ENCODE peak calls at places on chromosome 19, in nine cellular contexts. One of them, this sample, is unnamed.

GRCh38 chr19:10353793-10354391 is 14.5 kb upstream of the ICAM3 start:
- DNase-seq in NT2/D1: peak; percentile 89
- DNase-seq in left ventricle myocardium inferior: peak; percentile 80
- DNase-seq in thoracic aorta: no peak
- DNase-seq in IMR-90: peak; percentile 17
- DNase-seq in trophoblast cell: no peak
- DNase-seq in stomach: no peak
- DNase-seq in neuronal stem cell: peak; percentile 92
- DNase-seq in mesenchymal stem cell: peak; percentile 42
- DNase-seq in this sample: peak; percentile 67

GRCh38 chr19:14561832-14562351 is 10.0 kb downstream of the NDUFB7 start:
- DNase-seq in NT2/D1: no peak
- DNase-seq in left ventricle myocardium inferior: peak; percentile 57
- DNase-seq in thoracic aorta: no peak
- DNase-seq in IMR-90: peak; percentile 19
- DNase-seq in trophoblast cell: peak; percentile 76
- DNase-seq in stomach: peak; percentile 61
- DNase-seq in neuronal stem cell: no peak
- DNase-seq in mesenchymal stem cell: peak; percentile 25
- DNase-seq in this sample: peak; percentile 71

GRCh38 chr19:29533578-29534544 is 8.1 kb downstream of the VSTM2B start:
- DNase-seq in NT2/D1: no peak
- DNase-seq in left ventricle myocardium inferior: no peak
- DNase-seq in thoracic aorta: no peak
- DNase-seq in IMR-90: no peak
- DNase-seq in trophoblast cell: no peak
- DNase-seq in stomach: peak; percentile 8
- DNase-seq in neuronal stem cell: no peak
- DNase-seq in mesenchymal stem cell: no peak
- DNase-seq in this sample: no peak

GRCh38 chr19:18408053-18408476 is 10.6 kb upstream of the LRRC25 start:
- DNase-seq in NT2/D1: no peak
- DNase-seq in left ventricle myocardium inferior: no peak
- DNase-seq in thoracic aorta: no peak
- DNase-seq in IMR-90: no peak
- DNase-seq in trophoblast cell: peak; percentile 23
- DNase-seq in stomach: peak; percentile 74
- DNase-seq in neuronal stem cell: no peak
- DNase-seq in mesenchymal stem cell: no peak
- DNase-seq in this sample: no peak

GRCh38 chr19:44645407-44646048 is 1.8 kb downstream of the PVR start:
- DNase-seq in NT2/D1: no peak
- DNase-seq in left ventricle myocardium inferior: no peak
- DNase-seq in thoracic aorta: no peak
- DNase-seq in IMR-90: no peak
- DNase-seq in trophoblast cell: no peak
- DNase-seq in stomach: no peak
- DNase-seq in neuronal stem cell: no peak
- DNase-seq in mesenchymal stem cell: peak; percentile 18
- DNase-seq in this sample: no peak

GRCh38 chr19:35789978-35790944 is 14.9 kb downstream of the ARHGAP33 start:
- DNase-seq in NT2/D1: no peak
- DNase-seq in left ventricle myocardium inferior: no peak
- DNase-seq in thoracic aorta: no peak
- DNase-seq in IMR-90: no peak
- DNase-seq in trophoblast cell: no peak
- DNase-seq in stomach: no peak
- DNase-seq in neuronal stem cell: no peak
- DNase-seq in mesenchymal stem cell: no peak
- DNase-seq in this sample: no peak

GRCh38 chr19:43731854-43732253 is 16.0 kb downstream of the IRGC start:
- DNase-seq in NT2/D1: no peak
- DNase-seq in left ventricle myocardium inferior: no peak
- DNase-seq in thoracic aorta: no peak
- DNase-seq in IMR-90: peak; percentile 11
- DNase-seq in trophoblast cell: no peak
- DNase-seq in stomach: no peak
- DNase-seq in neuronal stem cell: no peak
- DNase-seq in mesenchymal stem cell: no peak
- DNase-seq in this sample: no peak

GRCh38 chr19:43809762-43810696 is 7.8 kb upstream of the LYPD5 start:
- DNase-seq in NT2/D1: no peak
- DNase-seq in left ventricle myocardium inferior: no peak
- DNase-seq in thoracic aorta: no peak
- DNase-seq in IMR-90: peak; percentile 74
- DNase-seq in trophoblast cell: peak; percentile 22
- DNase-seq in stomach: no peak
- DNase-seq in neuronal stem cell: no peak
- DNase-seq in mesenchymal stem cell: peak; percentile 66
- DNase-seq in this sample: no peak

GRCh38 chr19:18385675-18386542 is at the start of gene GDF15:
- DNase-seq in NT2/D1: peak; percentile 38
- DNase-seq in left ventricle myocardium inferior: peak; percentile 61
- DNase-seq in thoracic aorta: no peak
- DNase-seq in IMR-90: peak; percentile 87
- DNase-seq in trophoblast cell: peak; percentile 87
- DNase-seq in stomach: peak; percentile 96
- DNase-seq in neuronal stem cell: no peak
- DNase-seq in mesenchymal stem cell: peak; percentile 91
- DNase-seq in this sample: no peak

GRCh38 chr19:10505583-10506229 is 2.5 kb upstream of the KEAP1 start:
- DNase-seq in NT2/D1: peak; percentile 78
- DNase-seq in left ventricle myocardium inferior: peak; percentile 71
- DNase-seq in thoracic aorta: peak; percentile 25
- DNase-seq in IMR-90: peak; percentile 50
- DNase-seq in trophoblast cell: peak; percentile 62
- DNase-seq in stomach: peak; percentile 85
- DNase-seq in neuronal stem cell: peak; percentile 65
- DNase-seq in mesenchymal stem cell: peak; percentile 70
- DNase-seq in this sample: no peak

GRCh38 chr19:7595466-7596133 is at the start of gene CAMSAP3:
- DNase-seq in NT2/D1: peak; percentile 20
- DNase-seq in left ventricle myocardium inferior: no peak
- DNase-seq in thoracic aorta: no peak
- DNase-seq in IMR-90: no peak
- DNase-seq in trophoblast cell: peak; percentile 39
- DNase-seq in stomach: peak; percentile 66
- DNase-seq in neuronal stem cell: peak; percentile 82
- DNase-seq in mesenchymal stem cell: no peak
- DNase-seq in this sample: peak; percentile 48

GRCh38 chr19:45781282-45782161 is 768 bp downstream of the DMPK start:
- DNase-seq in NT2/D1: no peak
- DNase-seq in left ventricle myocardium inferior: no peak
- DNase-seq in thoracic aorta: no peak
- DNase-seq in IMR-90: no peak
- DNase-seq in trophoblast cell: no peak
- DNase-seq in stomach: peak; percentile 72
- DNase-seq in neuronal stem cell: no peak
- DNase-seq in mesenchymal stem cell: no peak
- DNase-seq in this sample: no peak

GRCh38 chr19:19418548-19419260 is 13.2 kb downstream of the GATAD2A start:
- DNase-seq in NT2/D1: no peak
- DNase-seq in left ventricle myocardium inferior: no peak
- DNase-seq in thoracic aorta: no peak
- DNase-seq in IMR-90: no peak
- DNase-seq in trophoblast cell: no peak
- DNase-seq in stomach: no peak
- DNase-seq in neuronal stem cell: no peak
- DNase-seq in mesenchymal stem cell: no peak
- DNase-seq in this sample: no peak

GRCh38 chr19:8304841-8305621 is 3.1 kb downstream of the CD320 start:
- DNase-seq in NT2/D1: no peak
- DNase-seq in left ventricle myocardium inferior: no peak
- DNase-seq in thoracic aorta: no peak
- DNase-seq in IMR-90: no peak
- DNase-seq in trophoblast cell: peak; percentile 63
- DNase-seq in stomach: peak; percentile 26
- DNase-seq in neuronal stem cell: peak; percentile 21
- DNase-seq in mesenchymal stem cell: no peak
- DNase-seq in this sample: peak; percentile 60

GRCh38 chr19:45166723-45167252 is 6.0 kb upstream of the NKPD1 start:
- DNase-seq in NT2/D1: no peak
- DNase-seq in left ventricle myocardium inferior: peak; percentile 29
- DNase-seq in thoracic aorta: no peak
- DNase-seq in IMR-90: no peak
- DNase-seq in trophoblast cell: peak; percentile 87
- DNase-seq in stomach: no peak
- DNase-seq in neuronal stem cell: no peak
- DNase-seq in mesenchymal stem cell: no peak
- DNase-seq in this sample: no peak

GRCh38 chr19:29724102-29724641 is 9.1 kb upstream of the C19orf12 start:
- DNase-seq in NT2/D1: no peak
- DNase-seq in left ventricle myocardium inferior: no peak
- DNase-seq in thoracic aorta: no peak
- DNase-seq in IMR-90: peak; percentile 5
- DNase-seq in trophoblast cell: no peak
- DNase-seq in stomach: no peak
- DNase-seq in neuronal stem cell: peak; percentile 30
- DNase-seq in mesenchymal stem cell: peak; percentile 24
- DNase-seq in this sample: no peak

GRCh38 chr19:14515501-14516047 is 2.6 kb downstream of the DNAJB1 start:
- DNase-seq in NT2/D1: no peak
- DNase-seq in left ventricle myocardium inferior: no peak
- DNase-seq in thoracic aorta: no peak
- DNase-seq in IMR-90: peak; percentile 52
- DNase-seq in trophoblast cell: no peak
- DNase-seq in stomach: no peak
- DNase-seq in neuronal stem cell: no peak
- DNase-seq in mesenchymal stem cell: no peak
- DNase-seq in this sample: no peak

GRCh38 chr19:17834350-17835181 is 13.2 kb downstream of the JAK3 start:
- DNase-seq in NT2/D1: no peak
- DNase-seq in left ventricle myocardium inferior: no peak
- DNase-seq in thoracic aorta: no peak
- DNase-seq in IMR-90: no peak
- DNase-seq in trophoblast cell: no peak
- DNase-seq in stomach: no peak
- DNase-seq in neuronal stem cell: no peak
- DNase-seq in mesenchymal stem cell: no peak
- DNase-seq in this sample: no peak

GRCh38 chr19:42277821-42278809 is 9.1 kb downstream of the CIC start:
- DNase-seq in NT2/D1: no peak
- DNase-seq in left ventricle myocardium inferior: no peak
- DNase-seq in thoracic aorta: no peak
- DNase-seq in IMR-90: no peak
- DNase-seq in trophoblast cell: no peak
- DNase-seq in stomach: no peak
- DNase-seq in neuronal stem cell: no peak
- DNase-seq in mesenchymal stem cell: peak; percentile 30
- DNase-seq in this sample: peak; percentile 86

GRCh38 chr19:1474765-1475351 is 4.2 kb downstream of the C19orf25 start:
- DNase-seq in NT2/D1: no peak
- DNase-seq in left ventricle myocardium inferior: no peak
- DNase-seq in thoracic aorta: no peak
- DNase-seq in IMR-90: no peak
- DNase-seq in trophoblast cell: no peak
- DNase-seq in stomach: no peak
- DNase-seq in neuronal stem cell: no peak
- DNase-seq in mesenchymal stem cell: no peak
- DNase-seq in this sample: no peak
- H3K4me1 ChIP-seq in NT2/D1: peaks cover 31% of the 10 kb centered on the region
- H3K4me1 ChIP-seq in left ventricle myocardium inferior: peaks cover 65% of the 10 kb centered on the region
- H3K4me1 ChIP-seq in thoracic aorta: peaks cover 25% of the 10 kb centered on the region
- H3K4me1 ChIP-seq in IMR-90: peaks cover 12% of the 10 kb centered on the region
- H3K4me1 ChIP-seq in trophoblast cell: peaks cover 3% of the 10 kb centered on the region
- H3K4me1 ChIP-seq in stomach: peaks cover 73% of the 10 kb centered on the region
- H3K4me1 ChIP-seq in neuronal stem cell: peaks cover 10% of the 10 kb centered on the region
- H3K4me1 ChIP-seq in mesenchymal stem cell: peaks cover 41% of the 10 kb centered on the region
- H3K4me1 ChIP-seq in this sample: peaks cover 5% of the 10 kb centered on the region

GRCh38 chr19:34184880-34185491 is 12.7 kb downstream of the LSM14A start:
- DNase-seq in NT2/D1: no peak
- DNase-seq in left ventricle myocardium inferior: no peak
- DNase-seq in thoracic aorta: no peak
- DNase-seq in IMR-90: no peak
- DNase-seq in trophoblast cell: no peak
- DNase-seq in stomach: no peak
- DNase-seq in neuronal stem cell: no peak
- DNase-seq in mesenchymal stem cell: no peak
- DNase-seq in this sample: no peak
- H3K4me1 ChIP-seq in NT2/D1: no peaks in the 10 kb centered on the region
- H3K4me1 ChIP-seq in left ventricle myocardium inferior: peaks cover 98% of the 10 kb centered on the region
- H3K4me1 ChIP-seq in thoracic aorta: peaks cover 50% of the 10 kb centered on the region
- H3K4me1 ChIP-seq in IMR-90: peaks cover 16% of the 10 kb centered on the region
- H3K4me1 ChIP-seq in trophoblast cell: peaks cover under 1% of the 10 kb centered on the region
- H3K4me1 ChIP-seq in stomach: peaks cover 100% of the 10 kb centered on the region
- H3K4me1 ChIP-seq in neuronal stem cell: peaks cover 2% of the 10 kb centered on the region
- H3K4me1 ChIP-seq in mesenchymal stem cell: peaks cover 3% of the 10 kb centered on the region
- H3K4me1 ChIP-seq in this sample: no peaks in the 10 kb centered on the region

DNA sequence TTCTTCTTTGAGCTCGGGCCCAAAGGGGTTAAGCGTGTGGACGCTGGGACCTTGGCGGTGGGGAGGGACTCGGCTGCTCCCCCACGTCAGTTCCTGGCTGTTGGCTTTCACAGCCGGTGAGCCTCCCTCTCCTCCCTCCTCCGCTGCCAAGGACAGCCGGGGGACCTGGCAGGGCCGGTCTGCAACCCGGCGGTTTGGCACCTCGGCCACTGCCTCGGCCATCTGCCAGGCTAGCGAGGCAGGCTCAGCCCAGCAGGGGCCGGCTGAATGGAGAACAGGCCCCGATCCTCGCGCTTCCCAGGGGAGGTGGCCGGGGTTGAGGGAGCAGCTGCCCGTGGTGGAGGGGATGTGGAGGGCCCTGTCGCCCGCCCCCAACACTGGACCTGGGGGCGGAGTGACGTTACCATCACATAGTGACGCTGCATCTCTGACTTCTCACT is 5.0 kb downstream of the TLE5 start:
- DNase-seq in NT2/D1: no peak
- DNase-seq in left ventricle myocardium inferior: peak; percentile 88
- DNase-seq in thoracic aorta: peak; percentile 51
- DNase-seq in IMR-90: no peak
- DNase-seq in trophoblast cell: no peak
- DNase-seq in stomach: peak; percentile 93
- DNase-seq in neuronal stem cell: no peak
- DNase-seq in mesenchymal stem cell: no peak
- DNase-seq in this sample: no peak
- H3K4me1 ChIP-seq in NT2/D1: peaks cover 36% of the 10 kb centered on the region
- H3K4me1 ChIP-seq in left ventricle myocardium inferior: peaks cover 66% of the 10 kb centered on the region
- H3K4me1 ChIP-seq in thoracic aorta: peaks cover 13% of the 10 kb centered on the region
- H3K4me1 ChIP-seq in IMR-90: peaks cover 26% of the 10 kb centered on the region
- H3K4me1 ChIP-seq in trophoblast cell: peaks cover 11% of the 10 kb centered on the region
- H3K4me1 ChIP-seq in stomach: peaks cover 69% of the 10 kb centered on the region
- H3K4me1 ChIP-seq in neuronal stem cell: peaks cover 4% of the 10 kb centered on the region
- H3K4me1 ChIP-seq in mesenchymal stem cell: peaks cover 52% of the 10 kb centered on the region
- H3K4me1 ChIP-seq in this sample: peaks cover 36% of the 10 kb centered on the region

GRCh38 chr19:5727453-5728050 is 7.1 kb downstream of the CATSPERD start:
- DNase-seq in NT2/D1: no peak
- DNase-seq in left ventricle myocardium inferior: no peak
- DNase-seq in thoracic aorta: no peak
- DNase-seq in IMR-90: no peak
- DNase-seq in trophoblast cell: peak; percentile 95
- DNase-seq in stomach: no peak
- DNase-seq in neuronal stem cell: no peak
- DNase-seq in mesenchymal stem cell: no peak
- DNase-seq in this sample: no peak
- H3K4me1 ChIP-seq in NT2/D1: no peaks in the 10 kb centered on the region
- H3K4me1 ChIP-seq in left ventricle myocardium inferior: no peaks in the 10 kb centered on the region
- H3K4me1 ChIP-seq in thoracic aorta: no peaks in the 10 kb centered on the region
- H3K4me1 ChIP-seq in IMR-90: no peaks in the 10 kb centered on the region
- H3K4me1 ChIP-seq in trophoblast cell: no peaks in the 10 kb centered on the region
- H3K4me1 ChIP-seq in stomach: no peaks in the 10 kb centered on the region
- H3K4me1 ChIP-seq in neuronal stem cell: no peaks in the 10 kb centered on the region
- H3K4me1 ChIP-seq in mesenchymal stem cell: no peaks in the 10 kb centered on the region
- H3K4me1 ChIP-seq in this sample: no peaks in the 10 kb centered on the region

GRCh38 chr19:16076154-16076957 is at the start of gene TPM4:
- DNase-seq in NT2/D1: peak; percentile 77
- DNase-seq in left ventricle myocardium inferior: peak; percentile 93
- DNase-seq in thoracic aorta: peak; percentile 75
- DNase-seq in IMR-90: peak; percentile 96
- DNase-seq in trophoblast cell: peak; percentile 97
- DNase-seq in stomach: peak; percentile 84
- DNase-seq in neuronal stem cell: peak; percentile 86
- DNase-seq in mesenchymal stem cell: peak; percentile 97
- DNase-seq in this sample: peak; percentile 93
- H3K4me1 ChIP-seq in NT2/D1: peaks cover 9% of the 10 kb centered on the region
- H3K4me1 ChIP-seq in left ventricle myocardium inferior: peaks cover 66% of the 10 kb centered on the region
- H3K4me1 ChIP-seq in thoracic aorta: peaks cover 37% of the 10 kb centered on the region
- H3K4me1 ChIP-seq in IMR-90: peaks cover 16% of the 10 kb centered on the region
- H3K4me1 ChIP-seq in trophoblast cell: peaks cover 10% of the 10 kb centered on the region
- H3K4me1 ChIP-seq in stomach: peaks cover 83% of the 10 kb centered on the region
- H3K4me1 ChIP-seq in neuronal stem cell: peaks cover 33% of the 10 kb centered on the region
- H3K4me1 ChIP-seq in mesenchymal stem cell: peaks cover 10% of the 10 kb centered on the region
- H3K4me1 ChIP-seq in this sample: peaks cover 17% of the 10 kb centered on the region

This sample was measured in RWPE2.